ENCODE peak calls at places on chromosomes 6 and 20, in nine cellular contexts. R, P, J, E, O, F, B, K and Q are unnamed samples.

GRCh38 chr20:44111712-44112335 is 75.2 kb downstream of the JPH2 start:
- DNase-seq in R (no peak), P (no peak), J (no peak), E (no peak), O (no peak), F (no peak), B (no peak), K (no peak), Q (no peak)

GRCh38 chr6:25279748-25280616 is 808 bp downstream of the CARMIL1 start:
- DNase-seq in R (peak), P (peak), J (peak), E (peak), O (no peak), F (no peak), B (peak), K (peak), Q (peak)

GRCh38 chr6:156822747-156823206 is 45.6 kb downstream of the ARID1B start:
- DNase-seq in R (no peak), P (no peak), J (no peak), E (no peak), O (peak), F (no peak), B (no peak), K (no peak), Q (no peak)

GRCh38 chr6:111361648-111362047 is 121.4 kb downstream of the REV3L start:
- DNase-seq in R (peak), P (no peak), J (peak), E (peak), O (peak), F (no peak), B (no peak), K (peak), Q (no peak)

GRCh38 chr6:34575326-34575725 is 19.2 kb upstream of the SPDEF start:
- DNase-seq in R (no peak), P (no peak), J (no peak), E (no peak), O (no peak), F (no peak), B (no peak), K (no peak), Q (no peak)

GRCh38 chr20:38626921-38627659 is 25.5 kb downstream of the ARHGAP40 start:
- DNase-seq in R (no peak), P (no peak), J (no peak), E (no peak), O (no peak), F (no peak), B (no peak), K (no peak), Q (no peak)

GRCh38 chr6:32679501-32679900 is 13.0 kb upstream of the HLA-DQB1 start:
- DNase-seq in R (no peak), P (no peak), J (no peak), E (no peak), O (no peak), F (no peak), B (no peak), K (no peak), Q (no peak)

GRCh38 chr20:39605361-39605760 is 643.2 kb downstream of the DHX35 start:
- DNase-seq in R (no peak), P (no peak), J (no peak), E (no peak), O (no peak), F (no peak), B (no peak), K (no peak), Q (no peak)